ENCODE peak calls at places on chromosome 16, in four cellular contexts. One of them, this sample, is unnamed.

GRCh38 chr16:2490190-2491105 is 15.5 kb downstream of the TBC1D24 start:
- DNase-seq in T-helper 1 cell: no peak
- DNase-seq in EL: no peak
- DNase-seq in caudate nucleus: no peak
- DNase-seq in this sample: no peak

GRCh38 chr16:21121150-21121549 is 29.5 kb downstream of the DNAH3 start:
- DNase-seq in EL: no peak
- DNase-seq in caudate nucleus: no peak
- DNase-seq in T-helper 1 cell: no peak
- DNase-seq in this sample: no peak

GRCh38 chr16:59090501-59090900 is 356.4 kb upstream of the GOT2 start:
- DNase-seq in EL: peak
- DNase-seq in T-helper 1 cell: no peak
- DNase-seq in caudate nucleus: no peak
- DNase-seq in this sample: no peak

GRCh38 chr16:88749358-88749757 is 35.7 kb downstream of the PIEZO1 start:
- DNase-seq in EL: no peak
- DNase-seq in T-helper 1 cell: no peak
- DNase-seq in caudate nucleus: no peak
- DNase-seq in this sample: no peak

GRCh38 chr16:83233153-83233552 is 574.6 kb upstream of the HSBP1 start:
- DNase-seq in EL: peak
- DNase-seq in caudate nucleus: no peak
- DNase-seq in T-helper 1 cell: no peak
- DNase-seq in this sample: peak

GRCh38 chr16:85172465-85173071 is 60.3 kb upstream of the CIBAR2 start:
- DNase-seq in EL: peak
- DNase-seq in T-helper 1 cell: no peak
- DNase-seq in caudate nucleus: no peak
- DNase-seq in this sample: no peak

GRCh38 chr16:7992616-7993015 is 597.7 kb downstream of the TMEM114 start:
- DNase-seq in caudate nucleus: no peak
- DNase-seq in EL: no peak
- DNase-seq in T-helper 1 cell: no peak
- DNase-seq in this sample: no peak

GRCh38 chr16:56732832-56733231 is 2.9 kb downstream of the NUP93 start:
- DNase-seq in T-helper 1 cell: no peak
- DNase-seq in EL: no peak
- DNase-seq in caudate nucleus: no peak
- DNase-seq in this sample: no peak

GRCh38 chr16:81497690-81498089 is 53.1 kb downstream of the CMIP start:
- DNase-seq in EL: no peak
- DNase-seq in T-helper 1 cell: no peak
- DNase-seq in caudate nucleus: no peak
- DNase-seq in this sample: no peak

GRCh38 chr16:64826374-64826773 is 295.5 kb downstream of the CDH11 start:
- DNase-seq in EL: peak
- DNase-seq in caudate nucleus: no peak
- DNase-seq in T-helper 1 cell: no peak
- DNase-seq in this sample: no peak

GRCh38 chr16:56493131-56493530 is 26.7 kb downstream of the BBS2 start:
- DNase-seq in EL: peak
- DNase-seq in caudate nucleus: no peak
- DNase-seq in T-helper 1 cell: no peak
- DNase-seq in this sample: no peak

GRCh38 chr16:75264531-75264998 is 13.1 kb upstream of the BCAR1 start:
- DNase-seq in EL: peak
- DNase-seq in T-helper 1 cell: no peak
- DNase-seq in caudate nucleus: no peak
- DNase-seq in this sample: no peak

GRCh38 chr16:66036162-66036561 is 330.3 kb upstream of the CDH5 start:
- DNase-seq in EL: peak
- DNase-seq in caudate nucleus: no peak
- DNase-seq in T-helper 1 cell: no peak
- DNase-seq in this sample: no peak

GRCh38 chr16:49333268-49333597 is 40.4 kb upstream of the C16orf78 start:
- DNase-seq in caudate nucleus: no peak
- DNase-seq in T-helper 1 cell: no peak
- DNase-seq in EL: no peak
- DNase-seq in this sample: no peak

GRCh38 chr16:11272484-11272883 is 945 bp downstream of the PRM3 start:
- DNase-seq in EL: no peak
- DNase-seq in caudate nucleus: no peak
- DNase-seq in T-helper 1 cell: no peak
- DNase-seq in this sample: no peak

GRCh38 chr16:27225536-27226360 is 22.4 kb downstream of the KDM8 start:
- DNase-seq in caudate nucleus: no peak
- DNase-seq in T-helper 1 cell: no peak
- DNase-seq in EL: no peak
- DNase-seq in this sample: no peak

GRCh38 chr16:88999457-89000206 is 22.6 kb upstream of the CBFA2T3 start:
- DNase-seq in T-helper 1 cell: peak
- DNase-seq in EL: no peak
- DNase-seq in caudate nucleus: no peak
- DNase-seq in this sample: no peak

GRCh38 chr16:3086596-3087242 is 12.4 kb downstream of the ZSCAN10 start:
- DNase-seq in EL: no peak
- DNase-seq in T-helper 1 cell: no peak
- DNase-seq in caudate nucleus: no peak
- DNase-seq in this sample: no peak

GRCh38 chr16:60907645-60908044 is 1128.6 kb downstream of the CDH8 start:
- DNase-seq in T-helper 1 cell: no peak
- DNase-seq in caudate nucleus: no peak
- DNase-seq in EL: no peak
- DNase-seq in this sample: no peak

GRCh38 chr16:64969221-64969620 is 152.6 kb downstream of the CDH11 start:
- DNase-seq in T-helper 1 cell: no peak
- DNase-seq in caudate nucleus: no peak
- DNase-seq in EL: no peak
- DNase-seq in this sample: no peak

GRCh38 chr16:69166946-69167930 is 19.7 kb upstream of the SNTB2 start:
- DNase-seq in EL: peak
- DNase-seq in caudate nucleus: no peak
- DNase-seq in T-helper 1 cell: no peak
- DNase-seq in this sample: no peak

GRCh38 chr16:16991711-16992110 is 479.0 kb downstream of the XYLT1 start:
- DNase-seq in caudate nucleus: no peak
- DNase-seq in T-helper 1 cell: no peak
- DNase-seq in EL: no peak
- DNase-seq in this sample: no peak

GRCh38 chr16:89036776-89037175 is 56.9 kb upstream of the ACSF3 start:
- DNase-seq in T-helper 1 cell: no peak
- DNase-seq in EL: no peak
- DNase-seq in caudate nucleus: no peak
- DNase-seq in this sample: no peak

GRCh38 chr16:10787304-10787703 is 31.3 kb downstream of the TVP23A start:
- DNase-seq in T-helper 1 cell: no peak
- DNase-seq in caudate nucleus: no peak
- DNase-seq in EL: no peak
- DNase-seq in this sample: no peak

GRCh38 chr16:87897563-87898505 is 28.5 kb upstream of the SLC7A5 start:
- DNase-seq in caudate nucleus: no peak
- DNase-seq in T-helper 1 cell: no peak
- DNase-seq in EL: no peak
- DNase-seq in this sample: no peak